ENCODE peak calls at places on chromosomes 12 and 14, in eight cellular contexts. R is IMR-90; F is nephron progenitor cell; C is stimulated activated CD4-positive, alpha-beta T cell treated with anti-CD3 and anti-CD28 coated beads, Interleukin-1b, Interleukin-23, amount 100 ng/mL, for 4 hours; V is cardiac fibroblast; N is uterus; G is NCI-H1092; K is fibroblast of mammary gland. H is an unnamed sample.
A peak's percentile ranks its signal among the peaks of the same experiment; 100 is the strongest.

GRCh38 chr12:89280833-89281533 is 71.3 kb downstream of the DUSP6 start:
- DNase-seq in N (no peak), K (peak; percentile 4), F (peak; percentile 6), G (no peak), C (no peak), R (peak; percentile 54), V (peak; percentile 30), H (no peak)

GRCh38 chr12:111178194-111179081 is 190.5 kb downstream of the PHETA1 start:
- DNase-seq in R (no peak), F (no peak), V (peak; percentile 36), N (peak; percentile 30), G (no peak), K (no peak), C (no peak), H (no peak)

GRCh38 chr14:96081224-96081623 is 42.1 kb downstream of the C14orf132 start:
- DNase-seq in N (no peak), R (no peak), C (no peak), K (no peak), V (no peak), G (no peak), F (no peak), H (no peak)

GRCh38 chr12:112023759-112024396 is 10.7 kb downstream of the ERP29 start:
- DNase-seq in V (no peak), R (no peak), C (no peak), K (no peak), F (no peak), N (no peak), G (no peak), H (no peak)

GRCh38 chr14:105204206-105204930 is 23.3 kb upstream of the NUDT14 start:
- DNase-seq in C (no peak), R (no peak), G (no peak), V (peak; percentile 38), K (peak; percentile 33), F (no peak), N (no peak), H (no peak)

GRCh38 chr12:27802511-27802910 is 22.5 kb upstream of the MANSC4 start:
- DNase-seq in F (no peak), V (no peak), G (no peak), N (no peak), K (peak; percentile 18), C (no peak), R (no peak), H (no peak)

GRCh38 chr14:100621806-100622205 is 34.6 kb upstream of the BEGAIN start:
- DNase-seq in K (no peak), V (no peak), G (no peak), C (no peak), R (no peak), N (peak; percentile 6), F (no peak), H (no peak)

GRCh38 chr14:104545151-104545931 is 34.2 kb upstream of the C14orf180 start:
- DNase-seq in N (no peak), R (no peak), K (no peak), C (no peak), V (no peak), G (no peak), F (no peak), H (no peak)

GRCh38 chr14:71267691-71268090 is 360.4 kb downstream of the PCNX1 start:
- DNase-seq in K (peak; percentile 19), G (no peak), V (no peak), R (peak; percentile 24), C (no peak), N (no peak), F (no peak), H (no peak)

GRCh38 chr12:121773011-121773777 is 20.3 kb downstream of the RHOF start:
- DNase-seq in C (peak; percentile 69), N (peak; percentile 68), G (peak; percentile 20), V (peak; percentile 73), F (peak; percentile 78), K (peak; percentile 62), R (peak; percentile 58), H (peak; percentile 95)

GRCh38 chr12:78793491-78793890 is 71.1 kb upstream of the SYT1 start:
- DNase-seq in R (peak; percentile 3), F (no peak), G (no peak), K (no peak), V (peak; percentile 6), C (no peak), N (no peak), H (no peak)

GRCh38 chr12:66279127-66279712 is 23.1 kb upstream of the HELB start:
- DNase-seq in N (no peak), V (peak; percentile 54), R (peak; percentile 22), G (no peak), F (no peak), K (peak; percentile 29), C (no peak), H (no peak)